ENCODE peak calls at places on chromosomes 6 and 20, in seven cellular contexts. E is IMR-90, O is H1, H is trophoblast cell, F is H9, K is neuronal stem cell, W is mesenchymal stem cell. Z is an unnamed sample.

GRCh38 chr20:17381701-17382100 is 149.5 kb downstream of the BFSP1 start:
- DNase-seq in E (no peak), O (no peak), H (no peak), F (no peak), K (no peak), W (no peak), Z (no peak)

GRCh38 chr20:33124994-33125393 is 43.0 kb upstream of the BPIFA2 start:
- DNase-seq in E (no peak), O (no peak), H (no peak), F (no peak), K (no peak), W (no peak), Z (no peak)

GRCh38 chr20:47883186-47883585 is 97.9 kb upstream of the SULF2 start:
- DNase-seq in E (no peak), O (no peak), H (no peak), F (no peak), K (no peak), W (no peak), Z (no peak)

GRCh38 chr20:26208296-26209091 is 511.8 kb upstream of the ZNF337 start:
- DNase-seq in E (no peak), O (peak), H (no peak), F (peak), K (peak), W (peak), Z (peak)

GRCh38 chr6:47478233-47479155 is 905 bp downstream of the CD2AP start:
- DNase-seq in E (peak), O (peak), H (no peak), F (no peak), K (no peak), W (peak), Z (peak)

GRCh38 chr6:11160199-11160598 is 48.7 kb upstream of the ERVFRD-1 start:
- DNase-seq in E (peak), O (no peak), H (no peak), F (no peak), K (no peak), W (no peak), Z (no peak)

GRCh38 chr20:36606171-36607116 is 865 bp downstream of the RAB5IF start:
- DNase-seq in E (peak), O (no peak), H (no peak), F (no peak), K (no peak), W (peak), Z (peak)

GRCh38 chr20:62617711-62618483 is 24.4 kb upstream of the SLCO4A1 start:
- DNase-seq in E (no peak), O (no peak), H (no peak), F (no peak), K (no peak), W (no peak), Z (no peak)

GRCh38 chr6:38176797-38177751 is 357.5 kb downstream of the ZFAND3 start:
- DNase-seq in E (peak), O (no peak), H (no peak), F (no peak), K (no peak), W (no peak), Z (peak)

GRCh38 chr6:159608961-159609673 is 83.9 kb downstream of the SOD2 start:
- DNase-seq in E (peak), O (no peak), H (peak), F (peak), K (no peak), W (no peak), Z (peak)

GRCh38 chr6:19333936-19334335 is 503.2 kb upstream of the ID4 start:
- DNase-seq in E (no peak), O (no peak), H (no peak), F (no peak), K (no peak), W (no peak), Z (no peak)

GRCh38 chr6:39666706-39667489 is 58.3 kb downstream of the KIF6 start:
- DNase-seq in E (no peak), O (no peak), H (no peak), F (peak), K (no peak), W (no peak), Z (no peak)

GRCh38 chr6:53985361-53985760 is 125.9 kb upstream of the MLIP start:
- DNase-seq in E (no peak), O (no peak), H (no peak), F (no peak), K (no peak), W (no peak), Z (no peak)

GRCh38 chr20:53126185-53126584 is 154.0 kb downstream of the TSHZ2 start:
- DNase-seq in E (no peak), O (no peak), H (no peak), F (no peak), K (no peak), W (no peak), Z (no peak)

GRCh38 chr6:70376628-70377027 is 36.7 kb upstream of the FAM135A start:
- DNase-seq in E (no peak), O (no peak), H (no peak), F (no peak), K (no peak), W (no peak), Z (no peak)

GRCh38 chr6:43869792-43870659 is 100.0 kb downstream of the VEGFA start:
- DNase-seq in E (no peak), O (no peak), H (no peak), F (no peak), K (no peak), W (no peak), Z (no peak)

GRCh38 chr6:56364482-56365313 is 117.3 kb upstream of the COL21A1 start:
- DNase-seq in E (peak), O (no peak), H (no peak), F (no peak), K (no peak), W (peak), Z (no peak)

GRCh38 chr6:3742076-3742425 is 9.5 kb downstream of the PXDC1 start:
- DNase-seq in E (no peak), O (no peak), H (no peak), F (no peak), K (no peak), W (no peak), Z (peak)

GRCh38 chr6:134938896-134939295 is 11.0 kb downstream of the ALDH8A1 start:
- DNase-seq in E (peak), O (no peak), H (no peak), F (no peak), K (no peak), W (peak), Z (no peak)

GRCh38 chr20:26163890-26164289 is 467.2 kb upstream of the ZNF337 start:
- DNase-seq in E (peak), O (no peak), H (peak), F (no peak), K (no peak), W (peak), Z (peak)

GRCh38 chr6:45681860-45682488 is 304.2 kb upstream of the SUPT3H start:
- DNase-seq in E (no peak), O (no peak), H (peak), F (no peak), K (no peak), W (peak), Z (peak)

GRCh38 chr20:23122959-23123655 is 37.0 kb upstream of the CD93 start:
- DNase-seq in E (no peak), O (no peak), H (no peak), F (no peak), K (no peak), W (no peak), Z (no peak)

GRCh38 chr20:24672886-24673677 is 203.7 kb downstream of the SYNDIG1 start:
- DNase-seq in E (peak), O (no peak), H (peak), F (no peak), K (no peak), W (peak), Z (peak)

GRCh38 chr6:22020299-22020998 is 276.4 kb downstream of the PRL start:
- DNase-seq in E (no peak), O (no peak), H (no peak), F (no peak), K (no peak), W (no peak), Z (no peak)

GRCh38 chr6:125101128-125101527 is 52.4 kb upstream of the TPD52L1 start:
- DNase-seq in E (no peak), O (no peak), H (no peak), F (no peak), K (no peak), W (no peak), Z (no peak)

GRCh38 chr6:15817100-15817499 is 154.3 kb upstream of the DTNBP1 start:
- DNase-seq in E (no peak), O (no peak), H (peak), F (no peak), K (no peak), W (no peak), Z (no peak)

GRCh38 chr6:15818491-15818890 is 155.7 kb upstream of the DTNBP1 start:
- DNase-seq in E (no peak), O (no peak), H (no peak), F (no peak), K (no peak), W (no peak), Z (no peak)

GRCh38 chr6:15819226-15819625 is 156.4 kb upstream of the DTNBP1 start:
- DNase-seq in E (no peak), O (no peak), H (no peak), F (no peak), K (no peak), W (no peak), Z (no peak)

GRCh38 chr6:15818044-15818443 is 155.2 kb upstream of the DTNBP1 start:
- DNase-seq in E (no peak), O (no peak), H (no peak), F (no peak), K (no peak), W (no peak), Z (no peak)

GRCh38 chr6:15816661-15817060 is 153.8 kb upstream of the DTNBP1 start:
- DNase-seq in E (no peak), O (no peak), H (peak), F (no peak), K (no peak), W (no peak), Z (no peak)
- H3K23ac ChIP-seq in E (no peak), O (no peak), H (no peak), F (no peak), K (no peak), W (no peak), Z (no peak)

DNA sequence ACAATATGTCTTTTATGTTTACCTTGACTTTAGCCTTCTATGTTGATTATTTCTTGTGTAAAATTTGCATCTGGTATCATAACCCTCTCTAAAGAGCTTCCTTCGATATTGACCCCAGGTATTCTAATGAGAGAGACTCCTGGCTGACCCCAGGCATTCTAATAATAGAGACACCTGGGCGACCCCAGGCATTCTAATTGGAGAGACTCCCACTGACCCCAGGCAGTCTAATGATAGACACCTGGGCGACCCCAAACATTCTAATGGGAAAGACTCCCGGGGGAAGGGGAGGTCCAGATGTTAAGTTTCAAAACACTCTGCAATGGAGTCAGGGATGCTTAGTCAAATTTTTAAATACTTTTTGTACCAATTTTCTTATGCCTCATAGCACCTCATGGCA is 726.4 kb downstream of the COL12A1 start:
- DNase-seq in E (no peak), O (no peak), H (no peak), F (no peak), K (no peak), W (no peak), Z (no peak)
- H3K23ac ChIP-seq in E (no peak), O (no peak), H (no peak), F (no peak), K (no peak), W (no peak), Z (no peak)

GRCh38 chr20:38426006-38426405 is 9.1 kb downstream of the SNHG17 start:
- DNase-seq in E (peak), O (no peak), H (no peak), F (no peak), K (no peak), W (peak), Z (no peak)
- H3K23ac ChIP-seq in E (no peak), O (no peak), H (no peak), F (no peak), K (no peak), W (no peak), Z (no peak)

GRCh38 chr6:122122202-122122601 is 277.2 kb upstream of the HSF2 start:
- DNase-seq in E (no peak), O (no peak), H (no peak), F (no peak), K (no peak), W (no peak), Z (no peak)

GRCh38 chr6:122126894-122127293 is 272.6 kb upstream of the HSF2 start:
- DNase-seq in E (no peak), O (no peak), H (no peak), F (no peak), K (no peak), W (no peak), Z (no peak)

GRCh38 chr6:122122686-122123085 is 276.8 kb upstream of the HSF2 start:
- DNase-seq in E (no peak), O (no peak), H (no peak), F (no peak), K (no peak), W (no peak), Z (no peak)

GRCh38 chr6:122128445-122128844 is 271.0 kb upstream of the HSF2 start:
- DNase-seq in E (no peak), O (no peak), H (no peak), F (no peak), K (no peak), W (no peak), Z (no peak)

DNA sequence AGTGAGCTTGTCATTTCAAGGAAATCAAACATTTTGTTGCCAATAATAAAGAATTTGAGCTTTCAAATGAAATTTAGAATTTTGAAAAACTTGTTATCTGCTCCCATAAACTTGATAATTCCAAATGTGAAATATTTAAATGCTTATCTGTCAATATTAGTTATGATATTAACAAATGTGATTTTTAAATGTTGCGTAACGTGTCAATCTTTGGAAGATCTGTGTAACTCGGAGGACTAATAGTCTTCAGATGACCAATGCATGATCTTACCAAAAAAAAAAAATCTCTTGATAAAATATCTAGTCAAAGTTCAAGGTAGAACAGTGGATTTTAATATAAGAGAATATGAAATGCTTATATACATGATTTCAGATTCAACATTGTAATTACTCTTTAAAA is 274.5 kb upstream of the HSF2 start:
- DNase-seq in E (no peak), O (no peak), H (no peak), F (no peak), K (no peak), W (no peak), Z (no peak)
- H3K23ac ChIP-seq in E (no peak), O (no peak), H (no peak), F (no peak), K (no peak), W (no peak), Z (no peak)

DNA sequence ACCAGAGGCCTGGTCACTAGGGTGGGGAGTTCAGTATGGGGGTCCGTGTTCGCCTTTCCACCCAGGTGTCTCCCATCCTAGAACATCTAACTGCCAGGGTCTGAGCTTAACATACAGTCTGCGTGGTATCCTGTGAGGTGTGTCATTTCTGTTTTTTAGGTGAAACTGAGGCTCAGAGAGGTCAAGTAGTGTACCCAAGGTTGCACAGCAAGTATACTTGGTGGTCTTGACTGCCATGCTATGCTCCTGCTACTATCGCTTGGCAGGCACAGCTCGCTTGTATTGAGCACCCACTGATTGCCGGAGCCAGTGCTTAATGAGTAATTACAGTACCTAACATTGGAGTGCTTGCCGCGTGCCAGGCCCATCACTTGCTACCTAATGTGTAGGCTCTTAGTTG is 26.2 kb downstream of the GTSF1L start:
- DNase-seq in E (no peak), O (no peak), H (no peak), F (no peak), K (no peak), W (no peak), Z (no peak)
- H3K23ac ChIP-seq in E (no peak), O (no peak), H (no peak), F (no peak), K (no peak), W (no peak), Z (no peak)

GRCh38 chr20:13130707-13131103 is 90.4 kb upstream of the ISM1 start:
- DNase-seq in E (peak), O (no peak), H (no peak), F (no peak), K (no peak), W (no peak), Z (no peak)
- H3K23ac ChIP-seq in E (no peak), O (no peak), H (no peak), F (no peak), K (no peak), W (no peak), Z (no peak)

GRCh38 chr6:109118955-109119354 is 23.6 kb downstream of the CEP57L1 start:
- DNase-seq in E (no peak), O (no peak), H (no peak), F (no peak), K (no peak), W (no peak), Z (no peak)

GRCh38 chr6:109117346-109118035 is 22.2 kb downstream of the CEP57L1 start:
- DNase-seq in E (no peak), O (no peak), H (no peak), F (no peak), K (no peak), W (no peak), Z (no peak)

GRCh38 chr6:109121411-109121810 is 26.1 kb downstream of the CEP57L1 start:
- DNase-seq in E (no peak), O (no peak), H (no peak), F (no peak), K (no peak), W (no peak), Z (no peak)

GRCh38 chr6:109124219-109124618 is 28.9 kb downstream of the CEP57L1 start:
- DNase-seq in E (no peak), O (no peak), H (no peak), F (no peak), K (no peak), W (no peak), Z (no peak)

GRCh38 chr6:109118337-109118736 is 23.0 kb downstream of the CEP57L1 start:
- DNase-seq in E (no peak), O (no peak), H (peak), F (no peak), K (no peak), W (no peak), Z (no peak)
- H3K23ac ChIP-seq in E (no peak), O (no peak), H (no peak), F (no peak), K (no peak), W (no peak), Z (no peak)

GRCh38 chr6:142207265-142207877 is 60.3 kb downstream of the VTA1 start:
- DNase-seq in E (peak), O (peak), H (peak), F (peak), K (peak), W (peak), Z (peak)
- H3K23ac ChIP-seq in E (no peak), O (no peak), H (no peak), F (no peak), K (no peak), W (no peak), Z (no peak)

GRCh38 chr6:84979541-84979940 is 215.1 kb upstream of the TBX18 start:
- DNase-seq in E (no peak), O (no peak), H (no peak), F (no peak), K (no peak), W (no peak), Z (peak)

DNA sequence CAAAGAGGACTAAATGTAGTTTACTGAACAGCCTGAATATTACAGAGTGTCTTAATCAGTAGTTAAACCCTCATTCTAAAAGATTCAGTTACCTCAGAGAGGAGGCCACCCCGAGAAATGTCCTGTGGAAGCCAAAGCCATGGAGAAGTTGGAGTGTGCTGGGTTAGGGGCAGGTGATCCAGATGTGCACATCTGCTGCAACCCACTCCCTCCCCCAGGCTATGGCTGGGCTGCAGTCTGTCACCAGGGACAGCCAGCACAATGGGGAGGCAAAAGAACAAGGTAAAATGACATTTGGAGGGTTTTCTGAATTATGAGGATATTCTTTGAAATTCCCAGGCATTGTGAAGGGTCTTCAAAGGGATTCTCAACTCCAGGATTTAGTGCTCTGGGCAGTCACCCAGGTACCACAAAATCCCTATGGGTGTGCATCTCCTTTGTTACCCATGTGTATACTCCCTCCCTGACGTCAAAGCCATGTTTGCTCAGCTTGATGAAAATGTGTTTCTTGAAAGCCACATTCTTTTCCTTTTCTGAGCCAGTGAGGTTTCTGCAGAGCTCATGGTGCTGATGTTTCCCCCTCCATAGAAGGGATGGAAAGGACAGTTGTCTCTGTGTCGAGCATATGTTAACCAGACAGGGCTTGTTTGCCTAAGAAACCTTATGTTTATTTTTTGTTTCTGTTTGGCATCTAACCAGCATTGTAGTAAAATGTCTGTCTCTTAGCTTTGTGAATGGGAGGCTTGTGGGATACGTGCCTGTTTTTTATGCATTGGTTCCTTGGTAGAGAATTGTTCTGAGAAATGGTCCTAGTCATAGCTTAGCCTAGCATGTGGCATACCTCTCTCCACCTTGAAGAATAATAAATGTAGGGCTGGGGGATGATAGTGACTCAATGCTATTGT is 212.4 kb upstream of the TBX18 start:
- DNase-seq in E (no peak), O (no peak), H (no peak), F (no peak), K (no peak), W (no peak), Z (no peak)
- H3K23ac ChIP-seq in E (no peak), O (no peak), H (no peak), F (no peak), K (no peak), W (no peak), Z (no peak)

Z was measured in mesendoderm.